ENCODE peak calls at places on chromosomes 13 and 19, in four cellular contexts. N is foreskin fibroblast, P is cardiac muscle cell, I is Panc1. V is an unnamed sample.

GRCh38 chr19:41359741-41360140 is 4.2 kb downstream of the B9D2 start:
- DNase-seq in P (no peak), N (no peak), I (no peak), V (no peak)

GRCh38 chr13:62113145-62113544 is 697.5 kb upstream of the PCDH20 start:
- DNase-seq in I (no peak), N (no peak), P (no peak), V (no peak)

GRCh38 chr13:100330662-100331061 is 241.8 kb downstream of the PCCA start:
- DNase-seq in P (peak), I (no peak), N (peak), V (no peak)

GRCh38 chr19:58379276-58379675 is 1.6 kb downstream of the ZNF837 start:
- DNase-seq in I (no peak), P (no peak), N (no peak), V (no peak)

GRCh38 chr19:10797541-10798256 is 38.3 kb downstream of the TMED1 start:
- DNase-seq in N (no peak), P (no peak), I (no peak), V (no peak)

GRCh38 chr19:55069137-55069858 is 6.3 kb upstream of the RDH13 start:
- DNase-seq in N (peak), I (no peak), P (peak), V (peak)

GRCh38 chr19:48859711-48860572 is 8.5 kb downstream of the PLEKHA4 start:
- DNase-seq in I (no peak), N (no peak), P (no peak), V (peak)

GRCh38 chr13:39047560-39047959 is 9.3 kb downstream of the NHLRC3 start:
- DNase-seq in P (no peak), N (no peak), I (no peak), V (no peak)

GRCh38 chr13:91058066-91058465 is 289.4 kb upstream of the MIR17HG start:
- DNase-seq in I (no peak), N (no peak), P (peak), V (no peak)

GRCh38 chr19:55546822-55547614 is 1.7 kb upstream of the SBK3 start:
- DNase-seq in I (peak), N (peak), P (peak), V (no peak)

GRCh38 chr19:27776524-27776923 is 1436.4 kb downstream of the UQCRFS1 start:
- DNase-seq in I (no peak), P (no peak), N (no peak), V (no peak)

DNA sequence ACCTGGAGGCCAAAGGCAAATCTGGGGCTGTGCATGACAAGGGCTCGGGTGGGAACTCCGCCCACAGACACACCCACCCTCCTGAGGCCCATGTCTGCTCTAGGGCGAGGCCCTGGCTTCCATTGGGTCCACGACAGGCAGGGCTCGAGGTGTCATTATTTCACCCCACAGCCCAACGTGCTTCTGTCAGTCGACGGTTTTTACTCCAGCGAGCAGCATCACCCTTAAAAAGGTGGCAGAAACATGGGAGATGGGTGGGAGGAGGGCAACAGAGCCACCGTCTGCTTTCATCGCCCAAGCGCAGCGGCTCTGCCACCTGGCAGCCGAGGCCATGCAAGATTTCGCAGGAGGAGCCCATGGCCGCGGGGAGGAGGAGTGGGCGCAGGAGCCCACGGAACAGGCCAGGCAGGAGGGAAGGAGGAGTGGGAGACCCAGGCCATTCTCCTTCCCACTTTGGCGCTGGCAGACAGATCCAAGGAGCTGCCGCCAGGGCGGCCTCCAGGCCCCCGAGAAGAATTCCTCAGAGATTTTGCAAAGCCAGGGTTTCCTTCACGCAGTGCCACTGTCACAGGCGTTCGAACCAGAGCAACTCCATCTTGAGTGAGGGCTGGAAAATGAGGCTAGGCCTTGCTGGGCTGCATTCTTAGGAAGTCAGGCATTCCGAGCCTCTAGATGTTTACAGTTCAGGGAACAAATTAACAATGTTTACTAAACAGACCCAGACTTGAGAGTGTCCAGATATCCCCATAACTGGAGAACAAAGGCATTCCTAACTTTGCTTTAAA is 49.3 kb upstream of the TUBGCP3 start:
- DNase-seq in N (no peak), I (no peak), P (no peak), V (no peak)
- TF ChIP-seq CTCF in N (no peak), I (no peak), P (no peak), V (no peak)

GRCh38 chr13:110089815-110090214 is 217.1 kb downstream of the COL4A1 start:
- DNase-seq in N (no peak), P (no peak), I (no peak), V (no peak)
- TF ChIP-seq CTCF in N (peak), P (peak), I (peak), V (peak)

GRCh38 chr13:96994849-96995243 is 570 bp upstream of the OXGR1 start:
- DNase-seq in N (no peak), P (no peak), I (no peak), V (no peak)

GRCh38 chr13:96996097-96996496 is 1.8 kb upstream of the OXGR1 start:
- DNase-seq in I (no peak), P (no peak), N (no peak), V (no peak)

GRCh38 chr13:96993660-96994029 is 631 bp downstream of the OXGR1 start:
- DNase-seq in I (no peak), N (no peak), P (no peak), V (no peak)

GRCh38 chr13:96992633-96993032 is 1.6 kb downstream of the OXGR1 start:
- DNase-seq in P (no peak), N (no peak), I (no peak), V (no peak)

DNA sequence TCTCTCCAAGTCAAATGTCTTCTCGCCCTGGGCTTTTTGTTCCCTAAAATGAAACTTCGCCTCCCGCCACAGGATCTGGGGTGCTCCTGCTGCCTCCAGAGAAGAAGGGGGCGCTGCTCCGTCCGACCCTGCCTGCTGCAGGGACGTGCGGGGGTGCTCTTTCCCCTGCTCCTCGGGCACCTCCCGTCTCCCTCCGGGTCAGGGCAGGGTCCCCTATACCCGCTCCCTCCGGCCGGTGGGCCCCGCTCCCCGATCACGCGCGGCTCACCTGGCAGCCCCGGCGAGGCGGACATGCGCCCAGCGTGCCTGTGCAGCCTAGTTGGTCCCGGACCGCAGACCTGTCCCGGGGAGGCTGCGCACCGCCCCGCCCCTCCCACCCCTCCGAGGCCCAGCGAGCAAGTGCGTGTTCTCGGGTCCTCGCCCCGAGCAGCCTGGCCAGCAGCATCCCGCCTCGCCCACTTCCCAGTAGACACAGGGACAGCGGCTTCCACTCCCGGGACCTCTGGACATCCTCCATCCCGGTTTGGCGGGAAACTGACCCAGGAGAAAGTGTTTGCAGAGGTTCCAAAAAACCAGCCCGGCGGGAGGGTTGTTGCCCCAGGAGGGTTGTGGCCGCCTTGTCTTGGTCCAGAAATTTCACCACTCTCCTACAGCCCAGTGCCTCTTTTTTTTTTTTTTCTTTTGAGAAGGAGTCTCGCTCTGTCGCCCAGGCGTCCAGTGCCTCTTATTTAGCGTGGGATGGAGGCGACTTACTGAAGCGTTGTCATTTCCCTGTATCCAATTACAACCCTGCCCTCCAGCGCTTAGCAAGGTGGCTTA is at the start of gene OXGR1:
- DNase-seq in I (no peak), P (no peak), N (no peak), V (peak)
- TF ChIP-seq CTCF in I (peak), P (no peak), N (no peak), V (no peak)

DNA sequence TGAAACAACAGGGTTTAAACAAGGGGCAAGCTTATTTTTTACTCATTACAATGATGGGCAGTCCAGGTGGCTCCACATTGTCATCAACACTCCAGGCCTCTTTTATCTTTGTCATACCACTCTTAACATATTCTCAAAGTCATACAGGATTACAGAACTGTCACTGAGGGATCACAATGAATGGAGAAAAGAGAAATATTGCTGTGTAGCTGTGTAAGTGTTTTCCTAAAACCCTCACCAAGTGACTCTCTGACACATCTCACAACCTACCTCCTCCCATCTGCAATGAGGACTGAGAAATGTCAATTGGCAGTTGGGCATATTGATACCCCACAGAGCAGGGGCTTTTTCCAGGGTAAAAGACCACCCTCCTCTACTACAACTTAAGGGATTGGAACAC is 562.1 kb downstream of the TBC1D4 start:
- DNase-seq in P (no peak), N (no peak), I (no peak), V (no peak)
- TF ChIP-seq CTCF in P (no peak), N (no peak), I (no peak), V (no peak)

DNA sequence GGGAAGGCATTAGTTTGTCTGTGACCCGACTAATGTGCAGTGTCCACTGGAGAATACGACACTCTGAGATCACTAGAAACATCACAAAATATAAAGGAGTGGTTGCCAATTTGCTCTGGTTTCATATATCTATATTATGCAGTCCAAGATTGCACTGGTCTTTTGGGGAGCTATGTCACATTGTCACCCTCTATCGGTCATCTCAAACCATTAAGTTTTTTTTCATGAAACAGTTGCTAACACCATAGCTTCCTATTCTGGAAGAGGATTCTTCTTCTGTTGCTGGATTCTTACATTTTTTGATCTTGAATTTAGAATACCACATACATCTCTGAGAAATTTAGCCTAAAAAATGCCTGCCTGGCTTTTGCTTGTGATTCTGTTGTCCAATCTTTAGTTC is 168.6 kb downstream of the LACC1 start:
- DNase-seq in N (no peak), I (no peak), P (peak), V (no peak)
- TF ChIP-seq CTCF in N (no peak), I (peak), P (peak), V (no peak)

GRCh38 chr13:110108348-110109139 is 198.4 kb downstream of the COL4A1 start:
- DNase-seq in N (peak), P (peak), I (no peak), V (peak)
- TF ChIP-seq CTCF in N (peak), P (peak), I (peak), V (peak)

DNA sequence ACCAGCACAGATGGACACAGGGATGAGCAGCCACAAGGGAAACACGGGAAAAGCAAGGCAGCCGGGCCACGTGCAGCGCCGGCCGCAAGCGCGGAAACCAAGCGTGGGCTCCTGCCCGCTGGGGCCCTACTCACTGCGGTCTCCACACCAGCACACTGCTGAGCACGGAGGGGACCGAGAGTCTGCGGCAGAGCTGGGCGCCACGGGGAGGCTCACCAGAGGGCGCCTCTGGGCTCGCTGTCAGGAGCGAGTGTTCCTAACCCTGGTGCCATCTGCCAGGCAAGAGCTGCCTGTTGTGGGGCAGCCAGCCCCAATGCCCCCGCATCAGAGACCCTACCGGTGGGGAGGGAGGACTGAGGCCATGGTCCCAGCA is 26.5 kb downstream of the MPND start:
- DNase-seq in N (no peak), I (no peak), P (no peak), V (peak)
- TF ChIP-seq CTCF in N (peak), I (peak), P (peak), V (no peak)

GRCh38 chr13:52395704-52396103 is 10.3 kb downstream of the THSD1 start:
- DNase-seq in P (no peak), I (no peak), N (no peak), V (no peak)

GRCh38 chr13:52399037-52399436 is 6.9 kb downstream of the THSD1 start:
- DNase-seq in N (no peak), P (peak), I (no peak), V (no peak)

GRCh38 chr13:52405369-52405766 is 604 bp downstream of the THSD1 start:
- DNase-seq in P (no peak), I (no peak), N (no peak), V (no peak)

GRCh38 chr13:52393572-52394357 is 12.2 kb downstream of the THSD1 start:
- DNase-seq in I (no peak), N (no peak), P (no peak), V (no peak)

DNA sequence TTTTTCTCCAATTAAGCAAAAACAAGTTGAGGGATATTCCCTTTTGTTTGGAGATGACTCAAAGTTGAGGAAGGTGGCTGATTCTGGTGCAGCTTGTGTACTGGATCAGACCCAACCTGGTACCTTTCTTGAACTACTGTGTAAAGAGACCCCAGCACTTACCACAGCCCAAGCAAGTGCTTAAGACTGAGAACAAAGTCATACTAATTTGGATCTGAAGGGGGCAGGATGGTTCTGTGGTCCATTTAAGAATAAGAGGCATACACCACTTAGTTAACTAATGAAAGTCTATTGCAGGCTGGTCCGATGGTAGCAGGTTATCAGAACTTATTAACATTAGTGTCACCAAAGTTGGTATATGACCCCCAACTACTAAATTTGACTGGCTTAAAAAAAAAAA is 6.3 kb downstream of the THSD1 start:
- DNase-seq in P (peak), I (no peak), N (no peak), V (no peak)
- TF ChIP-seq CTCF in P (peak), I (no peak), N (no peak), V (no peak)

V was measured in glutamatergic neuron.